ENCODE peak calls at places on chromosomes 3 and 15, in seven cellular contexts. S is stimulated activated CD4-positive, alpha-beta T cell treated with anti-CD3 and anti-CD28 coated beads, Interleukin-1b, Interleukin-23, amount 100 ng/mL, for 24 hours; C is central memory CD8-positive, alpha-beta T cell; Y is fibroblast of villous mesenchyme; R is ELR; P is K562; J is caudate nucleus. D is an unnamed sample.

GRCh38 chr3:183591881-183592521 is 36.5 kb upstream of the KLHL6 start:
- DNase-seq in S (no peak), C (no peak), Y (peak; percentile 10), R (peak; percentile 18), P (no peak), J (no peak), D (no peak)

GRCh38 chr3:150202696-150203095 is 205.4 kb upstream of the TSC22D2 start:
- DNase-seq in S (no peak), C (no peak), Y (no peak), R (no peak), P (no peak), J (no peak), D (no peak)

GRCh38 chr3:163218336-163218735 is 1721.7 kb downstream of the OTOL1 start:
- DNase-seq in S (no peak), C (no peak), Y (no peak), R (peak; percentile 22), P (no peak), J (no peak), D (no peak)

GRCh38 chr3:56187051-56187450 is 281.2 kb downstream of the ERC2 start:
- DNase-seq in S (no peak), C (no peak), Y (no peak), R (no peak), P (no peak), J (no peak), D (no peak)

GRCh38 chr3:52769786-52770445 is 824 bp downstream of the NEK4 start:
- DNase-seq in S (no peak), C (no peak), Y (no peak), R (peak; percentile 32), P (no peak), J (no peak), D (no peak)

GRCh38 chr3:47420044-47420430 is 39.2 kb downstream of the PTPN23 start:
- DNase-seq in S (no peak), C (no peak), Y (no peak), R (no peak), P (no peak), J (no peak), D (no peak)

GRCh38 chr3:130828931-130829574 is 64.8 kb upstream of the ATP2C1 start:
- DNase-seq in S (no peak), C (no peak), Y (no peak), R (no peak), P (no peak), J (no peak), D (no peak)

GRCh38 chr15:91568036-91568435 is 285.5 kb upstream of the SLCO3A1 start:
- DNase-seq in S (no peak), C (no peak), Y (no peak), R (no peak), P (no peak), J (no peak), D (no peak)

GRCh38 chr3:176848431-176849214 is 348.7 kb downstream of the TBL1XR1 start:
- DNase-seq in S (no peak), C (no peak), Y (no peak), R (peak; percentile 2), P (no peak), J (no peak), D (no peak)